ENCODE peak calls at places on chromosomes 16 and 17, in six cellular contexts. One of them, this sample, is unnamed.

GRCh38 chr16:12235110-12235509 is 258.6 kb downstream of the SNX29 start:
- DNase-seq in activated T-helper 1 cell treated with Interleukin-2 at 50 U/mL for 16 hours: no peak
- DNase-seq in stomach: no peak
- DNase-seq in Right ventricle myocardium superior: no peak
- DNase-seq in ovary: no peak
- DNase-seq in activated T-cell treated with anti-CD3 and anti-CD28 coated beads, Interleukin-2, amount 50 U/mL, for 1 hour: no peak
- DNase-seq in this sample: no peak

GRCh38 chr17:80008383-80008840 is 27.3 kb downstream of the TBC1D16 start:
- DNase-seq in activated T-helper 1 cell treated with Interleukin-2 at 50 U/mL for 16 hours: peak; percentile 57
- DNase-seq in stomach: peak; percentile 92
- DNase-seq in Right ventricle myocardium superior: peak; percentile 88
- DNase-seq in ovary: peak; percentile 72
- DNase-seq in activated T-cell treated with anti-CD3 and anti-CD28 coated beads, Interleukin-2, amount 50 U/mL, for 1 hour: peak; percentile 77
- DNase-seq in this sample: peak; percentile 65

GRCh38 chr16:89054261-89054661 is 39.4 kb upstream of the ACSF3 start:
- DNase-seq in activated T-helper 1 cell treated with Interleukin-2 at 50 U/mL for 16 hours: no peak
- DNase-seq in stomach: no peak
- DNase-seq in Right ventricle myocardium superior: no peak
- DNase-seq in ovary: no peak
- DNase-seq in activated T-cell treated with anti-CD3 and anti-CD28 coated beads, Interleukin-2, amount 50 U/mL, for 1 hour: no peak
- DNase-seq in this sample: no peak

GRCh38 chr16:71954180-71954579 is 46.0 kb downstream of the PKD1L3 start:
- DNase-seq in activated T-helper 1 cell treated with Interleukin-2 at 50 U/mL for 16 hours: no peak
- DNase-seq in stomach: no peak
- DNase-seq in Right ventricle myocardium superior: no peak
- DNase-seq in ovary: no peak
- DNase-seq in activated T-cell treated with anti-CD3 and anti-CD28 coated beads, Interleukin-2, amount 50 U/mL, for 1 hour: no peak
- DNase-seq in this sample: no peak

GRCh38 chr17:73474370-73474988 is 162.7 kb upstream of the CDC42EP4 start:
- DNase-seq in activated T-helper 1 cell treated with Interleukin-2 at 50 U/mL for 16 hours: no peak
- DNase-seq in stomach: peak; percentile 79
- DNase-seq in Right ventricle myocardium superior: peak; percentile 83
- DNase-seq in ovary: no peak
- DNase-seq in activated T-cell treated with anti-CD3 and anti-CD28 coated beads, Interleukin-2, amount 50 U/mL, for 1 hour: peak; percentile 27
- DNase-seq in this sample: peak; percentile 83

GRCh38 chr17:63785556-63785955 is 11.6 kb downstream of the DDX42 start:
- DNase-seq in activated T-helper 1 cell treated with Interleukin-2 at 50 U/mL for 16 hours: no peak
- DNase-seq in stomach: no peak
- DNase-seq in Right ventricle myocardium superior: no peak
- DNase-seq in ovary: no peak
- DNase-seq in activated T-cell treated with anti-CD3 and anti-CD28 coated beads, Interleukin-2, amount 50 U/mL, for 1 hour: no peak
- DNase-seq in this sample: no peak

GRCh38 chr17:19933221-19933620 is 44.4 kb downstream of the AKAP10 start:
- DNase-seq in activated T-helper 1 cell treated with Interleukin-2 at 50 U/mL for 16 hours: no peak
- DNase-seq in stomach: no peak
- DNase-seq in Right ventricle myocardium superior: no peak
- DNase-seq in ovary: no peak
- DNase-seq in activated T-cell treated with anti-CD3 and anti-CD28 coated beads, Interleukin-2, amount 50 U/mL, for 1 hour: no peak
- DNase-seq in this sample: no peak

GRCh38 chr17:11363575-11363974 is 122.6 kb downstream of the SHISA6 start:
- DNase-seq in activated T-helper 1 cell treated with Interleukin-2 at 50 U/mL for 16 hours: no peak
- DNase-seq in stomach: no peak
- DNase-seq in Right ventricle myocardium superior: no peak
- DNase-seq in ovary: no peak
- DNase-seq in activated T-cell treated with anti-CD3 and anti-CD28 coated beads, Interleukin-2, amount 50 U/mL, for 1 hour: no peak
- DNase-seq in this sample: no peak

GRCh38 chr17:17365476-17366110 is 62.4 kb downstream of the NT5M start:
- DNase-seq in activated T-helper 1 cell treated with Interleukin-2 at 50 U/mL for 16 hours: no peak
- DNase-seq in stomach: no peak
- DNase-seq in Right ventricle myocardium superior: peak; percentile 13
- DNase-seq in ovary: no peak
- DNase-seq in activated T-cell treated with anti-CD3 and anti-CD28 coated beads, Interleukin-2, amount 50 U/mL, for 1 hour: no peak
- DNase-seq in this sample: no peak

GRCh38 chr16:57352636-57353047 is 5.9 kb upstream of the CCL22 start:
- DNase-seq in activated T-helper 1 cell treated with Interleukin-2 at 50 U/mL for 16 hours: no peak
- DNase-seq in stomach: peak; percentile 20
- DNase-seq in Right ventricle myocardium superior: no peak
- DNase-seq in ovary: no peak
- DNase-seq in activated T-cell treated with anti-CD3 and anti-CD28 coated beads, Interleukin-2, amount 50 U/mL, for 1 hour: no peak
- DNase-seq in this sample: no peak

GRCh38 chr17:63399856-63400255 is 46.2 kb downstream of the CYB561 start:
- DNase-seq in activated T-helper 1 cell treated with Interleukin-2 at 50 U/mL for 16 hours: no peak
- DNase-seq in stomach: peak; percentile 40
- DNase-seq in Right ventricle myocardium superior: peak; percentile 88
- DNase-seq in ovary: peak; percentile 72
- DNase-seq in activated T-cell treated with anti-CD3 and anti-CD28 coated beads, Interleukin-2, amount 50 U/mL, for 1 hour: no peak
- DNase-seq in this sample: peak; percentile 73

GRCh38 chr17:58277107-58277506 is 3.6 kb downstream of the MPO start:
- DNase-seq in activated T-helper 1 cell treated with Interleukin-2 at 50 U/mL for 16 hours: no peak
- DNase-seq in stomach: no peak
- DNase-seq in Right ventricle myocardium superior: no peak
- DNase-seq in ovary: no peak
- DNase-seq in activated T-cell treated with anti-CD3 and anti-CD28 coated beads, Interleukin-2, amount 50 U/mL, for 1 hour: no peak
- DNase-seq in this sample: no peak

GRCh38 chr16:57480754-57481230 is 5.5 kb downstream of the DOK4 start:
- DNase-seq in activated T-helper 1 cell treated with Interleukin-2 at 50 U/mL for 16 hours: no peak
- DNase-seq in stomach: no peak
- DNase-seq in Right ventricle myocardium superior: no peak
- DNase-seq in ovary: no peak
- DNase-seq in activated T-cell treated with anti-CD3 and anti-CD28 coated beads, Interleukin-2, amount 50 U/mL, for 1 hour: no peak
- DNase-seq in this sample: no peak

GRCh38 chr17:7435676-7436555 is 681 bp downstream of the TMEM102 start:
- DNase-seq in activated T-helper 1 cell treated with Interleukin-2 at 50 U/mL for 16 hours: peak; percentile 44
- DNase-seq in stomach: peak; percentile 53
- DNase-seq in Right ventricle myocardium superior: peak; percentile 71
- DNase-seq in ovary: no peak
- DNase-seq in activated T-cell treated with anti-CD3 and anti-CD28 coated beads, Interleukin-2, amount 50 U/mL, for 1 hour: peak; percentile 76
- DNase-seq in this sample: peak; percentile 20

GRCh38 chr16:88404769-88405168 is 22.0 kb downstream of the ZNF469 start:
- DNase-seq in activated T-helper 1 cell treated with Interleukin-2 at 50 U/mL for 16 hours: no peak
- DNase-seq in stomach: no peak
- DNase-seq in Right ventricle myocardium superior: no peak
- DNase-seq in ovary: no peak
- DNase-seq in activated T-cell treated with anti-CD3 and anti-CD28 coated beads, Interleukin-2, amount 50 U/mL, for 1 hour: no peak
- DNase-seq in this sample: no peak

GRCh38 chr17:77599699-77600098 is 358.8 kb upstream of the TNRC6C start:
- DNase-seq in activated T-helper 1 cell treated with Interleukin-2 at 50 U/mL for 16 hours: no peak
- DNase-seq in stomach: no peak
- DNase-seq in Right ventricle myocardium superior: no peak
- DNase-seq in ovary: no peak
- DNase-seq in activated T-cell treated with anti-CD3 and anti-CD28 coated beads, Interleukin-2, amount 50 U/mL, for 1 hour: no peak
- DNase-seq in this sample: no peak

GRCh38 chr17:4485676-4486646 is 12.7 kb upstream of the SPNS2 start:
- DNase-seq in activated T-helper 1 cell treated with Interleukin-2 at 50 U/mL for 16 hours: peak; percentile 45
- DNase-seq in stomach: no peak
- DNase-seq in Right ventricle myocardium superior: no peak
- DNase-seq in ovary: no peak
- DNase-seq in activated T-cell treated with anti-CD3 and anti-CD28 coated beads, Interleukin-2, amount 50 U/mL, for 1 hour: peak; percentile 65
- DNase-seq in this sample: no peak

GRCh38 chr17:19386974-19387920 is at the start of gene MFAP4:
- DNase-seq in activated T-helper 1 cell treated with Interleukin-2 at 50 U/mL for 16 hours: no peak
- DNase-seq in stomach: no peak
- DNase-seq in Right ventricle myocardium superior: peak; percentile 84
- DNase-seq in ovary: peak; percentile 91
- DNase-seq in activated T-cell treated with anti-CD3 and anti-CD28 coated beads, Interleukin-2, amount 50 U/mL, for 1 hour: no peak
- DNase-seq in this sample: peak; percentile 58

GRCh38 chr17:29847527-29847931 is 82.5 kb downstream of the SSH2 start:
- DNase-seq in activated T-helper 1 cell treated with Interleukin-2 at 50 U/mL for 16 hours: no peak
- DNase-seq in stomach: no peak
- DNase-seq in Right ventricle myocardium superior: no peak
- DNase-seq in ovary: no peak
- DNase-seq in activated T-cell treated with anti-CD3 and anti-CD28 coated beads, Interleukin-2, amount 50 U/mL, for 1 hour: no peak
- DNase-seq in this sample: peak; percentile 41

GRCh38 chr17:9470171-9470570 is 105.4 kb downstream of the STX8 start:
- DNase-seq in activated T-helper 1 cell treated with Interleukin-2 at 50 U/mL for 16 hours: no peak
- DNase-seq in stomach: no peak
- DNase-seq in Right ventricle myocardium superior: no peak
- DNase-seq in ovary: no peak
- DNase-seq in activated T-cell treated with anti-CD3 and anti-CD28 coated beads, Interleukin-2, amount 50 U/mL, for 1 hour: no peak
- DNase-seq in this sample: no peak

GRCh38 chr16:12586701-12587100 is 217.0 kb downstream of the CPPED1 start:
- DNase-seq in activated T-helper 1 cell treated with Interleukin-2 at 50 U/mL for 16 hours: no peak
- DNase-seq in stomach: no peak
- DNase-seq in Right ventricle myocardium superior: no peak
- DNase-seq in ovary: no peak
- DNase-seq in activated T-cell treated with anti-CD3 and anti-CD28 coated beads, Interleukin-2, amount 50 U/mL, for 1 hour: no peak
- DNase-seq in this sample: no peak

GRCh38 chr16:56964243-56965148 is 2.7 kb downstream of the CETP start:
- DNase-seq in activated T-helper 1 cell treated with Interleukin-2 at 50 U/mL for 16 hours: peak; percentile 88
- DNase-seq in stomach: peak; percentile 92
- DNase-seq in Right ventricle myocardium superior: peak; percentile 95
- DNase-seq in ovary: peak; percentile 46
- DNase-seq in activated T-cell treated with anti-CD3 and anti-CD28 coated beads, Interleukin-2, amount 50 U/mL, for 1 hour: peak; percentile 96
- DNase-seq in this sample: peak; percentile 89

GRCh38 chr16:22008215-22009142 is 568 bp downstream of the MOSMO start:
- DNase-seq in activated T-helper 1 cell treated with Interleukin-2 at 50 U/mL for 16 hours: no peak
- DNase-seq in stomach: no peak
- DNase-seq in Right ventricle myocardium superior: peak; percentile 52
- DNase-seq in ovary: peak; percentile 35
- DNase-seq in activated T-cell treated with anti-CD3 and anti-CD28 coated beads, Interleukin-2, amount 50 U/mL, for 1 hour: peak; percentile 39
- DNase-seq in this sample: no peak

GRCh38 chr17:48012151-48012520 is 25.5 kb downstream of the COPZ2 start:
- DNase-seq in activated T-helper 1 cell treated with Interleukin-2 at 50 U/mL for 16 hours: peak; percentile 48
- DNase-seq in stomach: peak; percentile 62
- DNase-seq in Right ventricle myocardium superior: peak; percentile 64
- DNase-seq in ovary: no peak
- DNase-seq in activated T-cell treated with anti-CD3 and anti-CD28 coated beads, Interleukin-2, amount 50 U/mL, for 1 hour: peak; percentile 72
- DNase-seq in this sample: peak; percentile 37

GRCh38 chr16:60091076-60091475 is 1357.0 kb upstream of the GOT2 start:
- DNase-seq in activated T-helper 1 cell treated with Interleukin-2 at 50 U/mL for 16 hours: no peak
- DNase-seq in stomach: no peak
- DNase-seq in Right ventricle myocardium superior: no peak
- DNase-seq in ovary: no peak
- DNase-seq in activated T-cell treated with anti-CD3 and anti-CD28 coated beads, Interleukin-2, amount 50 U/mL, for 1 hour: no peak
- DNase-seq in this sample: no peak

GRCh38 chr17:57352658-57353057 is 96.3 kb downstream of the MSI2 start:
- DNase-seq in activated T-helper 1 cell treated with Interleukin-2 at 50 U/mL for 16 hours: no peak
- DNase-seq in stomach: no peak
- DNase-seq in Right ventricle myocardium superior: no peak
- DNase-seq in ovary: no peak
- DNase-seq in activated T-cell treated with anti-CD3 and anti-CD28 coated beads, Interleukin-2, amount 50 U/mL, for 1 hour: no peak
- DNase-seq in this sample: no peak

GRCh38 chr16:85473909-85474640 is 139.0 kb upstream of the GSE1 start:
- DNase-seq in activated T-helper 1 cell treated with Interleukin-2 at 50 U/mL for 16 hours: no peak
- DNase-seq in stomach: no peak
- DNase-seq in Right ventricle myocardium superior: no peak
- DNase-seq in ovary: no peak
- DNase-seq in activated T-cell treated with anti-CD3 and anti-CD28 coated beads, Interleukin-2, amount 50 U/mL, for 1 hour: no peak
- DNase-seq in this sample: no peak

GRCh38 chr16:46972971-46973456 is 460 bp downstream of the DNAJA2 start:
- DNase-seq in activated T-helper 1 cell treated with Interleukin-2 at 50 U/mL for 16 hours: peak; percentile 32
- DNase-seq in stomach: peak; percentile 50
- DNase-seq in Right ventricle myocardium superior: peak; percentile 55
- DNase-seq in ovary: no peak
- DNase-seq in activated T-cell treated with anti-CD3 and anti-CD28 coated beads, Interleukin-2, amount 50 U/mL, for 1 hour: peak; percentile 57
- DNase-seq in this sample: peak; percentile 40

GRCh38 chr16:83215417-83216001 is 588.7 kb downstream of the CDH13 start:
- DNase-seq in activated T-helper 1 cell treated with Interleukin-2 at 50 U/mL for 16 hours: peak; percentile 3
- DNase-seq in stomach: peak; percentile 39
- DNase-seq in Right ventricle myocardium superior: no peak
- DNase-seq in ovary: no peak
- DNase-seq in activated T-cell treated with anti-CD3 and anti-CD28 coated beads, Interleukin-2, amount 50 U/mL, for 1 hour: peak; percentile 25
- DNase-seq in this sample: peak; percentile 34

GRCh38 chr16:24761526-24761925 is 32.1 kb downstream of the TNRC6A start:
- DNase-seq in activated T-helper 1 cell treated with Interleukin-2 at 50 U/mL for 16 hours: no peak
- DNase-seq in stomach: no peak
- DNase-seq in Right ventricle myocardium superior: no peak
- DNase-seq in ovary: peak; percentile 57
- DNase-seq in activated T-cell treated with anti-CD3 and anti-CD28 coated beads, Interleukin-2, amount 50 U/mL, for 1 hour: no peak
- DNase-seq in this sample: no peak

GRCh38 chr17:50035421-50035879 is 20.5 kb upstream of the ITGA3 start:
- DNase-seq in activated T-helper 1 cell treated with Interleukin-2 at 50 U/mL for 16 hours: no peak
- DNase-seq in stomach: no peak
- DNase-seq in Right ventricle myocardium superior: no peak
- DNase-seq in ovary: no peak
- DNase-seq in activated T-cell treated with anti-CD3 and anti-CD28 coated beads, Interleukin-2, amount 50 U/mL, for 1 hour: no peak
- DNase-seq in this sample: no peak